ENCODE peak calls at places on chromosomes 13 and 19, in five cellular contexts. J is hypothalamus; P is mucosa of gallbladder; L is NCI-H1105 treated with DMSO at 0.1 percent for 48 hours; S is stimulated activated CD4-positive, alpha-beta T cell treated with anti-CD3 and anti-CD28 coated beads, Interleukin-1b, Interleukin-23, amount 100 ng/mL, for 24 hours. I is an unnamed sample.

GRCh38 chr13:44299142-44299541 is 74.5 kb upstream of the SERP2 start:
- DNase-seq in P (no peak), S (no peak), J (no peak), L (no peak), I (no peak)

GRCh38 chr13:24280722-24281121 is 28.7 kb upstream of the C1QTNF9 start:
- DNase-seq in L (no peak), P (no peak), J (peak), S (no peak), I (no peak)

GRCh38 chr19:55146648-55147218 is 2.3 kb downstream of the TNNT1 start:
- DNase-seq in S (no peak), L (peak), J (no peak), P (no peak), I (peak)

GRCh38 chr13:38350114-38350617 is 515 bp downstream of the UFM1 start:
- DNase-seq in S (peak), L (peak), P (peak), J (peak), I (peak)

GRCh38 chr19:12720851-12721655 is 2.7 kb downstream of the TNPO2 start:
- DNase-seq in J (no peak), S (no peak), P (no peak), L (no peak), I (no peak)

GRCh38 chr13:113820813-113821651 is 42.8 kb downstream of the GAS6 start:
- DNase-seq in S (no peak), P (peak), J (peak), L (no peak), I (peak)

GRCh38 chr19:33124207-33125098 is 7.5 kb upstream of the WDR88 start:
- DNase-seq in S (no peak), L (no peak), J (no peak), P (no peak), I (no peak)

GRCh38 chr19:13727798-13728197 is 36.5 kb upstream of the MRI1 start:
- DNase-seq in P (no peak), L (no peak), S (no peak), J (no peak), I (no peak)

GRCh38 chr13:113155982-113156655 is 2.3 kb upstream of the PROZ start:
- DNase-seq in J (no peak), S (no peak), L (no peak), P (no peak), I (no peak)

GRCh38 chr13:100941811-100942361 is 267.3 kb upstream of the TMTC4 start:
- DNase-seq in L (no peak), P (no peak), J (no peak), S (no peak), I (no peak)

GRCh38 chr19:49149652-49150105 is 5.5 kb downstream of the HRC start:
- DNase-seq in S (no peak), P (peak), L (peak), J (peak), I (peak)

GRCh38 chr13:104098421-104098820 is 1032.2 kb upstream of the SLC10A2 start:
- DNase-seq in P (no peak), S (no peak), L (no peak), J (no peak), I (no peak)

GRCh38 chr13:36418022-36418805 is 14.1 kb upstream of the CCNA1 start:
- DNase-seq in P (no peak), L (no peak), J (no peak), S (no peak), I (no peak)

GRCh38 chr19:18846862-18847515 is 15.2 kb downstream of the UPF1 start:
- DNase-seq in P (peak), L (peak), J (peak), S (peak), I (peak)

GRCh38 chr19:34523408-34523807 is 41.9 kb downstream of the WTIP start:
- DNase-seq in J (no peak), L (no peak), S (no peak), P (no peak), I (no peak)

GRCh38 chr19:15288146-15288963 is 44.0 kb downstream of the BRD4 start:
- DNase-seq in S (no peak), P (no peak), L (no peak), J (peak), I (peak)

GRCh38 chr19:45200614-45201013 is 22.0 kb downstream of the BLOC1S3 start:
- DNase-seq in L (no peak), S (no peak), J (peak), P (peak), I (peak)

GRCh38 chr19:3243851-3244700 is 19.6 kb downstream of the CELF5 start:
- DNase-seq in L (no peak), S (peak), P (peak), J (no peak), I (no peak)

GRCh38 chr13:32086366-32086765 is 54.8 kb downstream of the FRY start:
- DNase-seq in P (no peak), J (no peak), S (no peak), L (no peak), I (no peak)

GRCh38 chr19:3577741-3578344 is 5.1 kb downstream of the HMG20B start:
- DNase-seq in J (no peak), P (no peak), S (no peak), L (no peak), I (no peak)